ENCODE peak calls at places on chromosomes 11 and 22, in ten cellular contexts. E is GM23338, R is PC-3, L is PC-9, H is tibial artery, P is lower lobe of right lung, D is SJCRH30, A is breast epithelium, T is small intestine, C is hepatocyte. J is an unnamed sample.

GRCh38 chr22:44396727-44397722 is 84.3 kb upstream of the SHISAL1 start:
- DNase-seq in E (no peak), R (no peak), L (no peak), H (peak; percentile 12), P (peak; percentile 30), D (no peak), A (no peak), T (no peak), C (no peak), J (no peak)

GRCh38 chr22:20155330-20156041 is 4.6 kb upstream of the CCDC188 start:
- DNase-seq in E (no peak), R (no peak), L (no peak), H (no peak), P (peak; percentile 71), D (peak; percentile 47), A (no peak), T (peak; percentile 42), C (no peak), J (no peak)

GRCh38 chr22:31625661-31626426 is 36.2 kb downstream of the PISD start:
- DNase-seq in E (peak; percentile 95), R (no peak), L (no peak), H (no peak), P (no peak), D (no peak), A (no peak), T (no peak), C (peak; percentile 55), J (no peak)

GRCh38 chr11:16902182-16902581 is 112.0 kb downstream of the PLEKHA7 start:
- DNase-seq in E (no peak), R (peak; percentile 77), L (peak; percentile 80), H (no peak), P (no peak), D (no peak), A (no peak), T (peak; percentile 89), C (no peak), J (no peak)

GRCh38 chr22:18987765-18988164 is 51.7 kb upstream of the PRODH start:
- DNase-seq in E (peak; percentile 87), R (no peak), L (no peak), H (no peak), P (no peak), D (no peak), A (no peak), T (peak; percentile 45), C (peak; percentile 42), J (peak; percentile 64)

GRCh38 chr11:77172666-77172982 is 44.6 kb downstream of the MYO7A start:
- DNase-seq in E (no peak), R (no peak), L (no peak), H (no peak), P (peak; percentile 45), D (no peak), A (no peak), T (no peak), C (no peak), J (no peak)

GRCh38 chr11:116366451-116366850 is 406.3 kb downstream of the BUD13 start:
- DNase-seq in E (no peak), R (no peak), L (no peak), H (no peak), P (no peak), D (no peak), A (no peak), T (no peak), C (no peak), J (no peak)

GRCh38 chr11:89433278-89433677 is 57.9 kb downstream of the NOX4 start:
- DNase-seq in E (no peak), R (no peak), L (no peak), H (no peak), P (no peak), D (no peak), A (no peak), T (no peak), C (no peak), J (no peak)

GRCh38 chr22:25449781-25450317 is 114.6 kb upstream of the GRK3 start:
- DNase-seq in E (no peak), R (no peak), L (no peak), H (no peak), P (no peak), D (no peak), A (no peak), T (no peak), C (no peak), J (no peak)

GRCh38 chr11:135009125-135009524 is 597.1 kb upstream of the B3GAT1 start:
- DNase-seq in E (no peak), R (no peak), L (no peak), H (no peak), P (no peak), D (no peak), A (no peak), T (no peak), C (no peak), J (no peak)

GRCh38 chr11:71342951-71343827 is 90.8 kb upstream of the SHANK2 start:
- DNase-seq in E (peak; percentile 91), R (peak; percentile 75), L (peak; percentile 43), H (no peak), P (peak; percentile 57), D (peak; percentile 49), A (no peak), T (peak; percentile 62), C (peak; percentile 78), J (no peak)

GRCh38 chr11:123630126-123630531 is 24.3 kb downstream of the SCN3B start:
- DNase-seq in E (no peak), R (no peak), L (no peak), H (no peak), P (no peak), D (no peak), A (no peak), T (no peak), C (no peak), J (no peak)

GRCh38 chr22:50087646-50088045 is 2.2 kb upstream of the MOV10L1 start:
- DNase-seq in E (no peak), R (no peak), L (no peak), H (no peak), P (no peak), D (no peak), A (no peak), T (no peak), C (no peak), J (no peak)

GRCh38 chr11:3949132-3949531 is 93.7 kb downstream of the STIM1 start:
- DNase-seq in E (no peak), R (no peak), L (no peak), H (no peak), P (no peak), D (no peak), A (no peak), T (peak; percentile 51), C (no peak), J (no peak)

GRCh38 chr11:3954448-3955298 is 99.2 kb downstream of the STIM1 start:
- DNase-seq in E (no peak), R (peak; percentile 80), L (peak; percentile 74), H (no peak), P (no peak), D (no peak), A (no peak), T (no peak), C (no peak), J (no peak)

GRCh38 chr11:3952715-3953114 is 97.3 kb downstream of the STIM1 start:
- DNase-seq in E (no peak), R (no peak), L (no peak), H (no peak), P (no peak), D (no peak), A (no peak), T (no peak), C (no peak), J (no peak)

GRCh38 chr11:3953327-3953726 is 97.9 kb downstream of the STIM1 start:
- DNase-seq in E (no peak), R (peak; percentile 12), L (no peak), H (no peak), P (no peak), D (no peak), A (no peak), T (no peak), C (no peak), J (no peak)

DNA sequence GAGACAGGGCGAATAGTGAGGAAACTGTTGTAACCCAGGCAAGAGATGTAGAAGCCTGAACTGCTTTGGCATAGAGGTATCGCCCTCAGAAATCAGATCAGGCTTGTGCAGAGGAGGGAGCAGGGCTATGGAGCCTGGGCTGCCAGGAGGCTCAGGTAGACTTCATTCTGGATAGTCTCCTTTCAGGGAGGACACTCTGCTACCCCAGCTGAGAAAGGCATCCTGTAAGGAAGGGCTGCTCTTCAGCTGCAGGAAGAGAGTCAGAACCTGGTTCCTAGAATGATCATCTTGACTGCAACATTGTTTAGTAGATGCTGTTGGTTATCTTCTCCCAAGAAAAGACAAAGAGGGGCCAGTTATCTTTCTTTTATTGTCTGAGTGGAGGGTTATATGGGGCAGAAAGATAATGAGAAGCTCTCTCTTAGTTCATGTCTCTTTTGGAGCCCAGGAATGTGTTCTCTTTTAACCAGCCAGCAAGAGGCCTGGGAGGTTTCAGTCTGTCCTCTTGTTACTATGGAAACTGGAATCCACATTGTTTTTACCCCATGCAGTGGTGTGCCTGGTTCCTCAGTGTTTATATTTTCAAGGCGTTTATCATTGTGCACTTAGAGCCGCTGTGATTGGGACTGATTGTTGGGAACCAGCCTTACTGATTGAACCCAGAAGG is 95.7 kb downstream of the STIM1 start:
- DNase-seq in E (peak; percentile 83), R (no peak), L (no peak), H (no peak), P (no peak), D (no peak), A (no peak), T (no peak), C (peak; percentile 17), J (no peak)
- H3K4me1 ChIP-seq in E (no peaks in the 10 kb centered on the region), R (peaks cover 32% of the 10 kb centered on the region), L (peaks cover 20% of the 10 kb centered on the region), H (no peaks in the 10 kb centered on the region), P (peaks cover 52% of the 10 kb centered on the region), D (peaks cover 6% of the 10 kb centered on the region), A (no peaks in the 10 kb centered on the region), T (no peaks in the 10 kb centered on the region), C (peaks cover 4% of the 10 kb centered on the region), J (peaks cover 22% of the 10 kb centered on the region)

GRCh38 chr11:590997-591396 is 14.7 kb downstream of the PHRF1 start:
- DNase-seq in E (no peak), R (no peak), L (no peak), H (no peak), P (no peak), D (no peak), A (no peak), T (no peak), C (no peak), J (no peak)
- H3K27ac ChIP-seq in E (peak overlapping the region; percentile 59), R (no peak overlapping the region), L (no peak overlapping the region), H (no peak overlapping the region), P (no peak overlapping the region), D (no peak overlapping the region), A (no peak overlapping the region), T (no peak overlapping the region), C (no peak overlapping the region), J (no peak overlapping the region)

GRCh38 chr11:120565436-120566155 is 54.0 kb downstream of the GRIK4 start:
- DNase-seq in E (no peak), R (no peak), L (no peak), H (no peak), P (no peak), D (no peak), A (no peak), T (no peak), C (no peak), J (no peak)
- H3K4me3 ChIP-seq in E (peak overlapping the region; percentile 81), R (no peak overlapping the region), L (no peak overlapping the region), H (no peak overlapping the region), P (no peak overlapping the region), D (no peak overlapping the region), A (no peak overlapping the region), T (no peak overlapping the region), C (no peak overlapping the region), J (no peak overlapping the region)

DNA sequence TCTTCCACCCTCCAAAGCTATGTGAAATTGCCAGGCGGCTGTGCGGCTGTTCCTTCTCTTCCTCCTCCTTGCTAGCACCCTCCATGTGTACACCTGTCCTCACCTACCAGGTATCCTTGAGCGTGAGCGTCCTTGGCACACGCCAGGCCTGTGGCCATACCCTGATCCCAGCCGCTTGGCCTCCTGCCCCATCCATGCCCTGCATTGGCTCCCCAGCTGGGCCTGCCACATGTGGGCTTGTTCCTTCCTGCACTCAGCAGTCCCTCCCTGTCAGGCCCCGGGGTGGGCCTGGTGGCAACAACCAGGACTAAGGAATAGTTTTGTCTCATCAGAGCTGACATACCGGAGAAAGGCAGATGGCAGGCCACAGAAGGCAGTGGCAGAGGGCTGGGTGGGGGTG is 40.0 kb downstream of the SCUBE1 start:
- DNase-seq in E (no peak), R (no peak), L (no peak), H (no peak), P (no peak), D (no peak), A (no peak), T (no peak), C (no peak), J (no peak)
- H3K4me1 ChIP-seq in E (no peaks in the 10 kb centered on the region), R (no peaks in the 10 kb centered on the region), L (no peaks in the 10 kb centered on the region), H (no peaks in the 10 kb centered on the region), P (no peaks in the 10 kb centered on the region), D (peaks cover 48% of the 10 kb centered on the region), A (peaks cover 5% of the 10 kb centered on the region), T (no peaks in the 10 kb centered on the region), C (peaks cover 7% of the 10 kb centered on the region), J (no peaks in the 10 kb centered on the region)